ENCODE peak calls at places on chromosomes 1 and 21, in five cellular contexts. Q is A549, G is HepG2, L is HCT116, W is Panc1. P is an unnamed sample. For H3K4me1, the result is how much of the 10 kb centered on the place peaks cover.

GRCh38 chr1:105872761-105873286 is 1183.7 kb upstream of the PRMT6 start:
- DNase-seq in G (no peak), W (no peak), L (no peak), Q (no peak), P (no peak)

GRCh38 chr1:209349372-209350324 is 233.9 kb upstream of the CAMK1G start:
- DNase-seq in L (no peak), Q (no peak), G (no peak), W (no peak), P (no peak)

GRCh38 chr1:41353744-41354143 is 7.5 kb upstream of the FOXO6 start:
- DNase-seq in L (no peak), Q (no peak), W (no peak), G (no peak), P (no peak)

GRCh38 chr1:34663031-34663430 is 91.8 kb upstream of the GJB5 start:
- DNase-seq in G (no peak), Q (no peak), W (no peak), L (no peak), P (no peak)

GRCh38 chr1:178267646-178268094 is 173.8 kb downstream of the RASAL2 start:
- DNase-seq in Q (peak), L (peak), W (no peak), G (no peak), P (peak)

GRCh38 chr1:86380257-86380861 is 15.8 kb downstream of the ODF2L start:
- DNase-seq in L (peak), G (peak), Q (peak), W (peak), P (peak)

GRCh38 chr1:88608139-88608943 is 75.7 kb upstream of the PKN2 start:
- DNase-seq in W (peak), Q (peak), G (peak), L (peak), P (peak)

GRCh38 chr1:36128126-36128904 is 3.3 kb upstream of the COL8A2 start:
- DNase-seq in G (no peak), Q (no peak), L (no peak), W (no peak), P (no peak)

GRCh38 chr21:46379105-46379504 is 55.1 kb downstream of the PCNT start:
- DNase-seq in W (no peak), L (no peak), G (no peak), Q (no peak), P (no peak)

DNA sequence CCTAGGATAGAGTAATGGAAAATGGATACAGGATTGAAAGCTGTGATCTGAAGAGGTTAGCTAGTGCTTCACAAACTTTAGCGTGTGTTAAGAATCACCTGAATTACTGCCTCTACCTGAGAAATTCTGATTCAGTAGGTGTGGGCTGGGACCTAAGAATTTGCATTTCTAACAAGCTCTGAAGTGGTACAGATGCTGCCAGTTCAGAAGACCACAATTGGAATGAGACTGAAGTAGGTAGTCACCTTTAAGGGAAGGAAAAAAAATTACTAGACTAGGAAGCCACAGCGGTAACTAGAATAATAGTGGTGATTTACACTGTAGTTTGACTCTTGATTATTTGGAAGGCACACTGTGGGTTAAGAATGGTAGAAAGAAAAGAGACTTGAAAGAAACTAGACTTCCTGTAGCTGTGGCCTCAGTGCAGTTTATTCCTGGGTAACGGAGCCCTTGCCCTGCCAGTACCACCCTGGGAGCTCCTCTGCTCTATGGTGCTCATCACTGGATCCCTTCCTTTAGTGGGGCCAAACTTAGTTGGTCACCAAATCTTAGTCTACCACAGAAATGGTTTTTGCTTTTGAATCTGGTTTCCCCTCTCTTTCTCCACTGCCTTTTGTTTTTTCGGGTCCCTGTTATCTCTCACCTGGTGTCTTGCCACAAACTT is 43.6 kb downstream of the ARID1A start:
- DNase-seq in L (no peak), W (no peak), G (no peak), Q (no peak), P (no peak)
- H3K4me1 ChIP-seq in L (under half), W (under half), G (under half), Q (under half), P (under half)

GRCh38 chr1:185595835-185596667 is 138.1 kb upstream of the HMCN1 start:
- DNase-seq in G (peak), Q (peak), L (peak), W (peak), P (peak)
- TF ChIP-seq CTCF in G (peak), Q (peak), L (peak), W (peak), P (peak)

DNA sequence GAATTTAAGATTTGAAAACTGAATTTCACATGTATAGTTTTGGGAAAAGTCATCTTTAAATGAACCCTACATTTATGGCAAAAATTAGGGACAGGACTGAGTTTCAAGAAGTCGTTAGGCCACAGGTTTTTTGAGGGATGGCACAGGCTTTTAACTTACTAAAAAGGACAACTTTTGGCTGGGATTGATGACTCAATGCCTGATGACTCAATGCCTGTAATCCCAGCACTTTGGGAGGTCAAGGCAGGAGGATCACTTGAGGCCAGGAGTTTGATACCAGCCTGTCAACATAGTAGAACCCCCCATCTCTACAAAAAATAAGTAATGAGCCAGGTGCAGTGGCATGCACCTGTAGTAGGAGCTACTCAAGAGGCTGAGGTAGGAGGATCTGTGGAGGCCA is 15.9 kb downstream of the UCK2 start:
- DNase-seq in Q (no peak), W (no peak), L (no peak), G (no peak), P (no peak)
- TF ChIP-seq REST in Q (no peak), W (no peak), L (no peak), G (no peak), P (no peak)

GRCh38 chr1:182394055-182394775 is 2.6 kb upstream of the GLUL start:
- DNase-seq in L (no peak), Q (no peak), G (no peak), W (no peak), P (no peak)
- H3K4me1 ChIP-seq in L (under half), Q (under half), G (under half), W (under half), P (under half)

GRCh38 chr1:10032287-10032589 is 520 bp upstream of the UBE4B start:
- DNase-seq in W (no peak), L (no peak), Q (no peak), G (no peak), P (no peak)
- TF ChIP-seq CTCF in W (no peak), L (no peak), Q (no peak), G (no peak), P (no peak)

GRCh38 chr1:201882665-201883132 is 6.0 kb upstream of the SHISA4 start:
- DNase-seq in Q (peak), L (peak), W (peak), G (no peak), P (peak)

GRCh38 chr1:201883266-201883665 is 5.4 kb upstream of the SHISA4 start:
- DNase-seq in L (no peak), G (no peak), Q (no peak), W (no peak), P (no peak)

GRCh38 chr1:201883786-201884185 is 4.9 kb upstream of the SHISA4 start:
- DNase-seq in L (peak), G (peak), W (no peak), Q (no peak), P (no peak)

GRCh38 chr1:201880928-201881571 is 7.6 kb upstream of the SHISA4 start:
- DNase-seq in G (no peak), W (no peak), Q (no peak), L (no peak), P (no peak)

GRCh38 chr1:201881617-201882016 is 7.1 kb upstream of the SHISA4 start:
- DNase-seq in L (no peak), W (no peak), G (no peak), Q (no peak), P (peak)
- TF ChIP-seq REST in L (no peak), W (no peak), G (no peak), Q (no peak), P (no peak)

GRCh38 chr1:201504179-201504631 is 2.7 kb downstream of the CSRP1 start:
- DNase-seq in L (no peak), G (no peak), W (no peak), Q (no peak), P (no peak)
- H3K4me1 ChIP-seq in L (under half), G (half or more), W (half or more), Q (half or more), P (under half)

GRCh38 chr1:95113684-95114083 is 3.5 kb upstream of the TLCD4 start:
- DNase-seq in W (no peak), G (no peak), Q (no peak), L (no peak), P (no peak)

GRCh38 chr1:95118019-95118499 is 904 bp downstream of the TLCD4 start:
- DNase-seq in Q (peak), G (no peak), W (no peak), L (no peak), P (no peak)

GRCh38 chr1:95115708-95116137 is 1.4 kb upstream of the TLCD4 start:
- DNase-seq in W (no peak), Q (no peak), L (no peak), G (peak), P (no peak)

GRCh38 chr1:95117207-95118018 is at the start of gene TLCD4:
- DNase-seq in L (peak), W (no peak), Q (peak), G (peak), P (peak)

GRCh38 chr1:95116666-95117206 is 419 bp upstream of the TLCD4 start:
- DNase-seq in L (peak), W (peak), G (peak), Q (peak), P (peak)
- TF ChIP-seq CTCF in L (peak), W (peak), G (peak), Q (peak), P (peak)

GRCh38 chr1:23083714-23084480 is 64.6 kb downstream of the KDM1A start:
- DNase-seq in Q (no peak), G (no peak), W (no peak), L (no peak), P (no peak)
- TF ChIP-seq REST in Q (no peak), G (no peak), W (no peak), L (no peak), P (no peak)